ENCODE peak calls at places on chromosomes 5 and 9, in ten cellular contexts. G, M, D, K, N, P, B, U, A and H are unnamed samples.

GRCh38 chr5:141040763-141041426 is 10.3 kb upstream of the PCDHB1 start:
- DNase-seq in G (peak), M (peak), D (peak), K (peak), N (peak), P (peak), B (peak), U (peak), A (peak), H (peak)

GRCh38 chr5:119131530-119132313 is 60.8 kb downstream of the DMXL1 start:
- DNase-seq in G (no peak), M (no peak), D (no peak), K (no peak), N (no peak), P (no peak), B (no peak), U (no peak), A (no peak), H (no peak)

GRCh38 chr5:2960309-2960708 is 208.8 kb upstream of the IRX2 start:
- DNase-seq in G (no peak), M (no peak), D (no peak), K (peak), N (no peak), P (no peak), B (no peak), U (no peak), A (no peak), H (no peak)

GRCh38 chr9:101737705-101738565 is 512 bp downstream of the GRIN3A start:
- DNase-seq in G (peak), M (no peak), D (no peak), K (no peak), N (peak), P (peak), B (peak), U (no peak), A (no peak), H (peak)

GRCh38 chr9:127912882-127913281 is 4.0 kb downstream of the ST6GALNAC4 start:
- DNase-seq in G (no peak), M (no peak), D (no peak), K (no peak), N (no peak), P (no peak), B (no peak), U (no peak), A (peak), H (no peak)

GRCh38 chr5:153211052-153211451 is 279.4 kb upstream of the GRIA1 start:
- DNase-seq in G (peak), M (no peak), D (no peak), K (peak), N (no peak), P (no peak), B (no peak), U (no peak), A (no peak), H (no peak)

GRCh38 chr9:101081641-101082040 is 53.1 kb downstream of the PLPPR1 start:
- DNase-seq in G (no peak), M (no peak), D (no peak), K (no peak), N (no peak), P (no peak), B (no peak), U (no peak), A (no peak), H (no peak)

GRCh38 chr9:110217656-110218099 is 9.7 kb upstream of the C9orf152 start:
- DNase-seq in G (no peak), M (no peak), D (no peak), K (peak), N (no peak), P (peak), B (no peak), U (no peak), A (no peak), H (no peak)

GRCh38 chr9:12566411-12566810 is 126.8 kb upstream of the TYRP1 start:
- DNase-seq in G (no peak), M (no peak), D (no peak), K (no peak), N (no peak), P (no peak), B (no peak), U (no peak), A (no peak), H (no peak)

GRCh38 chr9:4620881-4621555 is 41.1 kb upstream of the PLPP6 start:
- DNase-seq in G (no peak), M (no peak), D (no peak), K (no peak), N (no peak), P (no peak), B (no peak), U (no peak), A (no peak), H (no peak)

GRCh38 chr5:142520885-142521284 is 165.0 kb downstream of the FGF1 start:
- DNase-seq in G (no peak), M (no peak), D (no peak), K (no peak), N (no peak), P (no peak), B (no peak), U (no peak), A (no peak), H (peak)

GRCh38 chr5:74421365-74421764 is 219.2 kb downstream of the ENC1 start:
- DNase-seq in G (no peak), M (no peak), D (no peak), K (no peak), N (no peak), P (no peak), B (no peak), U (no peak), A (no peak), H (no peak)

GRCh38 chr5:83029-83428 is 8.9 kb upstream of the PLEKHG4B start:
- DNase-seq in G (no peak), M (no peak), D (no peak), K (no peak), N (no peak), P (no peak), B (no peak), U (no peak), A (no peak), H (peak)

GRCh38 chr9:3894764-3895163 is 369.0 kb upstream of the RFX3 start:
- DNase-seq in G (no peak), M (no peak), D (no peak), K (no peak), N (no peak), P (no peak), B (no peak), U (no peak), A (no peak), H (no peak)

GRCh38 chr5:38448553-38449350 is 107.7 kb downstream of the LIFR start:
- DNase-seq in G (no peak), M (no peak), D (no peak), K (no peak), N (no peak), P (no peak), B (no peak), U (no peak), A (no peak), H (no peak)

GRCh38 chr9:121278535-121279169 is 10.7 kb downstream of the GSN start:
- DNase-seq in G (peak), M (no peak), D (peak), K (no peak), N (no peak), P (peak), B (no peak), U (peak), A (peak), H (peak)

GRCh38 chr5:163489745-163490075 is 15.7 kb upstream of the MAT2B start:
- DNase-seq in G (no peak), M (no peak), D (no peak), K (no peak), N (no peak), P (no peak), B (no peak), U (no peak), A (no peak), H (no peak)

GRCh38 chr9:125517577-125517976 is 189.4 kb downstream of the MAPKAP1 start:
- DNase-seq in G (no peak), M (no peak), D (no peak), K (no peak), N (no peak), P (no peak), B (no peak), U (no peak), A (no peak), H (no peak)

GRCh38 chr9:99905833-99906402 is 536 bp upstream of the STX17 start:
- DNase-seq in G (no peak), M (no peak), D (peak), K (no peak), N (no peak), P (no peak), B (no peak), U (no peak), A (no peak), H (no peak)

GRCh38 chr5:179606910-179607448 is 16.5 kb downstream of the HNRNPH1 start:
- DNase-seq in G (no peak), M (no peak), D (no peak), K (no peak), N (no peak), P (no peak), B (peak), U (peak), A (no peak), H (peak)

GRCh38 chr5:80967500-80968181 is 7.5 kb downstream of the RASGRF2 start:
- DNase-seq in G (peak), M (no peak), D (peak), K (no peak), N (no peak), P (peak), B (no peak), U (no peak), A (peak), H (no peak)

GRCh38 chr9:131276891-131277672 is 772 bp upstream of the FAM78A start:
- DNase-seq in G (no peak), M (no peak), D (no peak), K (no peak), N (peak), P (no peak), B (no peak), U (no peak), A (no peak), H (peak)

GRCh38 chr5:179920175-179920574 is 12.5 kb upstream of the TBC1D9B start:
- DNase-seq in G (no peak), M (no peak), D (no peak), K (no peak), N (no peak), P (no peak), B (no peak), U (no peak), A (no peak), H (no peak)

GRCh38 chr5:167030500-167031120 is 1260.8 kb upstream of the WWC1 start:
- DNase-seq in G (no peak), M (no peak), D (no peak), K (no peak), N (no peak), P (no peak), B (peak), U (no peak), A (no peak), H (peak)

GRCh38 chr9:121601234-121601633 is 50.2 kb upstream of the DAB2IP start:
- DNase-seq in G (no peak), M (no peak), D (no peak), K (no peak), N (no peak), P (no peak), B (no peak), U (no peak), A (no peak), H (no peak)

GRCh38 chr5:172701336-172702061 is 60.4 kb downstream of the NEURL1B start:
- DNase-seq in G (no peak), M (no peak), D (no peak), K (no peak), N (no peak), P (no peak), B (no peak), U (no peak), A (no peak), H (peak)